ENCODE peak calls at places on chromosomes 6 and 20, in nine cellular contexts. C, S, D, L, V, A, R, O and H are unnamed samples. For H3K36me3, the result is how much of the 10 kb centered on the place peaks cover.

GRCh38 chr20:63967330-63968135 is 2.2 kb downstream of the ZNF512B start:
- DNase-seq in A (no peak), C (peak), V (no peak), R (no peak), O (peak), L (no peak), S (no peak), D (no peak), H (no peak)

GRCh38 chr20:52481443-52481842 is 289.9 kb upstream of the ZFP64 start:
- DNase-seq in C (no peak), L (no peak), R (no peak), D (no peak), S (no peak), V (no peak), O (no peak), A (no peak), H (no peak)

GRCh38 chr6:15996030-15996429 is 132.9 kb upstream of the MYLIP start:
- DNase-seq in A (no peak), O (no peak), V (no peak), S (no peak), L (no peak), D (no peak), R (peak), C (no peak), H (no peak)

GRCh38 chr20:21183722-21184121 is 57.8 kb downstream of the KIZ start:
- DNase-seq in R (no peak), L (no peak), A (no peak), S (peak), V (no peak), D (no peak), C (no peak), O (no peak), H (no peak)

GRCh38 chr20:11315506-11315905 is 602.2 kb upstream of the BTBD3 start:
- DNase-seq in S (no peak), L (no peak), O (no peak), A (no peak), V (no peak), C (no peak), D (no peak), R (no peak), H (no peak)

GRCh38 chr6:159966339-159966738 is 2.5 kb upstream of the IGF2R start:
- DNase-seq in C (no peak), V (no peak), R (no peak), O (no peak), L (no peak), A (no peak), S (no peak), D (no peak), H (no peak)

GRCh38 chr6:144585217-144585814 is 300.2 kb downstream of the UTRN start:
- DNase-seq in D (no peak), S (no peak), V (no peak), C (no peak), R (peak), L (no peak), O (no peak), A (no peak), H (no peak)

GRCh38 chr6:138598562-138599173 is 99.4 kb upstream of the NHSL1 start:
- DNase-seq in S (no peak), V (no peak), R (no peak), A (no peak), O (no peak), L (no peak), C (no peak), D (no peak), H (no peak)

GRCh38 chr6:82951389-82951788 is 114.3 kb downstream of the UBE3D start:
- DNase-seq in V (no peak), D (no peak), L (no peak), A (no peak), S (no peak), R (no peak), C (no peak), O (no peak), H (no peak)

GRCh38 chr20:32509639-32510066 is 75.5 kb downstream of the NOL4L start:
- DNase-seq in A (peak), R (no peak), C (peak), L (no peak), S (peak), O (no peak), V (no peak), D (peak), H (no peak)

GRCh38 chr6:46323966-46324622 is 153.3 kb upstream of the ENPP5 start:
- DNase-seq in S (no peak), D (no peak), V (no peak), O (no peak), R (no peak), C (no peak), L (no peak), A (no peak), H (no peak)
- H3K27ac ChIP-seq in S (no peak), D (no peak), V (no peak), O (no peak), R (no peak), C (peak), L (no peak), A (no peak), H (no peak)

GRCh38 chr20:25212242-25212641 is 16.7 kb downstream of the ENTPD6 start:
- DNase-seq in O (no peak), S (peak), C (no peak), V (no peak), A (no peak), R (no peak), L (no peak), D (no peak), H (no peak)
- H3K36me3 ChIP-seq in O (under half), S (under half), C (under half), V (under half), A (under half), R (under half), L (under half), D (under half), H (under half)

GRCh38 chr20:25750765-25751696 is 54.4 kb upstream of the ZNF337 start:
- DNase-seq in A (no peak), O (peak), C (peak), D (peak), S (peak), V (peak), R (peak), L (no peak), H (no peak)
- TF ChIP-seq POLR2A in A (no peak), O (no peak), C (peak), D (no peak), S (no peak), V (no peak), R (no peak), L (no peak), H (no peak)

GRCh38 chr6:139699335-139699734 is 324.9 kb upstream of the CITED2 start:
- DNase-seq in L (peak), R (no peak), D (no peak), C (no peak), O (no peak), A (no peak), V (no peak), S (no peak), H (no peak)
- H3K27ac ChIP-seq in L (peak), R (no peak), D (no peak), C (peak), O (peak), A (no peak), V (no peak), S (no peak), H (no peak)

GRCh38 chr6:36955671-36956070 is 1.1 kb downstream of the PI16 start:
- DNase-seq in S (no peak), D (no peak), C (no peak), R (no peak), V (no peak), L (no peak), A (no peak), O (no peak), H (no peak)
- H3K36me3 ChIP-seq in S (under half), D (under half), C (under half), R (under half), V (under half), L (under half), A (under half), O (under half), H (under half)

GRCh38 chr6:106512048-106512957 is 117.0 kb downstream of the RTN4IP1 start:
- DNase-seq in L (peak), V (peak), S (peak), D (peak), O (peak), C (peak), R (no peak), A (peak), H (no peak)
- TF ChIP-seq POLR2A in L (no peak), V (no peak), S (peak), D (peak), O (no peak), C (peak), R (no peak), A (no peak), H (no peak)

DNA sequence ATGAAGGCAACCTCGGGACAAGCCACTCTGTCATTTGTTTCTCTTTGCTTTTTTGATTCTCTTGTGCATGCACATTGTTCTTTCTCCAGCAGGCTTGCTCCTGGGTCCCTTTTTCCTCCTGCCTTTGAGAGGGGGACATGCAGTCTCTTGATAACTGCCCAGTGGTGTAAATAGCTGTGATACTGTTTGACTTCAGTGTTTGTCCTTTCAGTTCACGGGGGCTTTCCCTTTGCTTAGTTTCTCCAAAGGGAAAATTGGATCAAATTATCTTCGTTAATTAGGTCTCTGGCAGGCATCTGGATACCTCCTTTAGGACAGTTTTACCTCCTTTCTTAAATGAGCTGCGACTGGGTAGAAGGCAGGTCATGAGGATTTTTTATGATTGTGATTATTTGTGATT is 41.5 kb downstream of the RALGAPB start:
- DNase-seq in A (no peak), L (no peak), C (no peak), V (no peak), R (no peak), O (no peak), S (no peak), D (no peak), H (no peak)
- H3K27ac ChIP-seq in A (no peak), L (no peak), C (no peak), V (no peak), R (no peak), O (no peak), S (no peak), D (no peak), H (no peak)

DNA sequence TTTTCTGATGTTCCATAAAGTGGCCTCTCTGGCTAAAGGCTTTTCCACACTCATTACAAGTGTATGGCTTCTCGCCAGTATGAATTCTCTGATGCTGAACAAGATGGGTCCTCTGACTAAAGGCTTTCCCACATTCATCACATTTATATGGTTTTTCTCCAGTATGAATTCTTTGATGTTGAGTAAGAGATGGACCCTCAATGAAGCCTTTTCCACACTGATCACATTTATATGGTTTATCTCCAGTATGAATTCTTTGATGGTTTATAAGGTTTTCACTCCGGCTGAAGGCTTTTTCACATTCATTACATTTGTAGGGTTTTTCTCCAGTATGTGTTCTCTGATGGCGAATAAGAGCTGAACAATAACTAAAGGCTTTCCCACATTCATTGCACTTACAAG is 20.4 kb downstream of the ZNF184 start:
- DNase-seq in L (no peak), R (no peak), A (no peak), S (no peak), V (no peak), C (no peak), D (no peak), O (no peak), H (no peak)
- H3K36me3 ChIP-seq in L (under half), R (half or more), A (under half), S (under half), V (half or more), C (half or more), D (under half), O (under half), H (under half)

GRCh38 chr20:59001449-59002171 is 5.4 kb downstream of the CTSZ start:
- DNase-seq in C (no peak), O (peak), S (no peak), L (no peak), D (no peak), R (no peak), V (peak), A (no peak), H (no peak)

GRCh38 chr20:58998656-58999055 is 8.4 kb downstream of the CTSZ start:
- DNase-seq in L (no peak), V (no peak), O (peak), S (peak), D (no peak), A (no peak), R (no peak), C (peak), H (no peak)

GRCh38 chr20:59001068-59001448 is 6.0 kb downstream of the CTSZ start:
- DNase-seq in O (no peak), C (no peak), V (no peak), L (no peak), D (no peak), R (no peak), A (no peak), S (no peak), H (no peak)

GRCh38 chr20:59002388-59002787 is 4.7 kb downstream of the CTSZ start:
- DNase-seq in R (no peak), A (no peak), S (no peak), V (no peak), D (no peak), O (peak), L (no peak), C (no peak), H (no peak)

DNA sequence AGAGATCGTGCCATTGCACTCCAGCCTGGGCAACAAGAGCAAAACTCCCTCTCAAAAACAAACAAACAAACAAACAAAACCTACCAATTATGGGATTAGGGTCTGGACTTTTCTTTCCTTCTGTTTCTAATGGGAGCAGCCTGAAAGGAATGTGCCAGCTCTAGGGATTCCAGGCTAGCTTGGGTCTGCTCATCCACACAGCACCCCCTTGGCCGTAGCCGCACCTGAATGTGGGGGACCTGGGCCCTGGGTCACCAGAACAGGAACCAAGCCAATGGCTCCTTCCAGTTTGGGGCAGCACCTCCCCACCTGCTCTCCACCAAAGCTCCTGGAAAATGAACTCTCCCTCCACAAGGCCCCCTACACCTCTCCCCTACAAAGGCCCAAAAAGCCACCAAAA is 6.7 kb downstream of the CTSZ start:
- DNase-seq in O (no peak), V (no peak), S (no peak), D (no peak), L (no peak), C (no peak), R (no peak), A (no peak), H (no peak)
- TF ChIP-seq POLR2A in O (no peak), V (no peak), S (no peak), D (no peak), L (no peak), C (no peak), R (no peak), A (no peak), H (no peak)

GRCh38 chr20:62493253-62493885 is 17.6 kb upstream of the GATA5 start:
- DNase-seq in O (peak), S (no peak), C (no peak), L (no peak), R (no peak), A (no peak), D (no peak), V (no peak), H (no peak)

GRCh38 chr20:62495798-62496325 is 20.1 kb upstream of the GATA5 start:
- DNase-seq in L (no peak), O (peak), D (no peak), R (no peak), V (no peak), S (no peak), A (no peak), C (no peak), H (no peak)

GRCh38 chr20:62493886-62494285 is 18.1 kb upstream of the GATA5 start:
- DNase-seq in C (no peak), O (peak), S (no peak), V (no peak), L (no peak), D (no peak), R (no peak), A (no peak), H (no peak)

GRCh38 chr20:62494980-62495797 is 19.4 kb upstream of the GATA5 start:
- DNase-seq in S (no peak), V (no peak), A (no peak), C (no peak), L (no peak), D (no peak), R (no peak), O (peak), H (no peak)

GRCh38 chr20:62494537-62494936 is 18.7 kb upstream of the GATA5 start:
- DNase-seq in V (no peak), O (no peak), C (no peak), L (no peak), S (no peak), A (no peak), R (no peak), D (no peak), H (no peak)
- H3K27ac ChIP-seq in V (no peak), O (no peak), C (no peak), L (no peak), S (no peak), A (peak), R (no peak), D (no peak), H (no peak)